ENCODE peak calls at places on chromosome 4, in ten cellular contexts. W is K562; H is fibroblast of the aortic adventitia; A is skeletal muscle cell; O is CD8-positive, alpha-beta T cell; P is cerebellum; J is NCI-H2029 treated with DMSO at 0.1 percent for 48 hours; T is DMS 273 treated with DMSO at 0.1 percent for 48 hours; Q is suprapubic skin; U is H4. Z is an unnamed sample.

GRCh38 chr4:2059034-2059725 is at the start of gene NAT8L:
- DNase-seq in T (no peak), H (no peak), A (no peak), O (no peak), Q (no peak), J (no peak), W (peak; percentile 77), P (peak; percentile 89), U (no peak), Z (peak; percentile 85)

GRCh38 chr4:24519649-24520048 is 64.7 kb downstream of the DHX15 start:
- DNase-seq in H (peak; percentile 63), Q (no peak), T (no peak), J (no peak), P (no peak), O (no peak), A (no peak), W (no peak), U (no peak), Z (no peak)

GRCh38 chr4:123649644-123650356 is 253.2 kb downstream of the SPRY1 start:
- DNase-seq in H (peak; percentile 97), U (peak; percentile 64), O (no peak), A (peak; percentile 31), J (peak; percentile 20), Q (peak; percentile 71), W (no peak), T (no peak), P (no peak), Z (peak; percentile 11)

GRCh38 chr4:88706574-88706973 is 8.9 kb upstream of the NAP1L5 start:
- DNase-seq in U (peak; percentile 23), H (peak; percentile 82), J (no peak), A (peak; percentile 33), O (no peak), P (peak; percentile 80), T (no peak), W (peak; percentile 30), Q (no peak), Z (peak; percentile 89)

GRCh38 chr4:130183796-130184195 is 1087.8 kb downstream of the C4orf33 start:
- DNase-seq in A (no peak), T (no peak), W (no peak), P (no peak), H (no peak), O (no peak), Q (no peak), J (no peak), U (no peak), Z (no peak)

GRCh38 chr4:80006935-80007744 is 65.9 kb downstream of the ANTXR2 start:
- DNase-seq in H (peak; percentile 88), J (no peak), Q (no peak), O (no peak), W (peak; percentile 80), T (no peak), P (no peak), U (no peak), A (peak; percentile 57), Z (no peak)

GRCh38 chr4:74845834-74846233 is 51.5 kb upstream of the BTC start:
- DNase-seq in T (no peak), A (no peak), P (no peak), O (no peak), J (no peak), Q (no peak), W (no peak), U (no peak), H (no peak), Z (no peak)

GRCh38 chr4:32290102-32290501 is 1569.9 kb downstream of the PCDH7 start:
- DNase-seq in H (no peak), W (no peak), U (no peak), O (no peak), A (no peak), T (no peak), P (no peak), J (no peak), Q (no peak), Z (no peak)

GRCh38 chr4:98468744-98469143 is 189.7 kb downstream of the TSPAN5 start:
- DNase-seq in P (peak; percentile 31), W (peak; percentile 12), J (no peak), T (no peak), U (no peak), H (peak; percentile 67), O (no peak), A (no peak), Q (no peak), Z (peak; percentile 67)

GRCh38 chr4:142358656-142359055 is 487.4 kb downstream of the INPP4B start:
- DNase-seq in H (no peak), J (peak; percentile 73), P (no peak), A (no peak), U (no peak), Q (no peak), T (no peak), W (no peak), O (no peak), Z (no peak)

GRCh38 chr4:8283631-8284121 is 14.1 kb downstream of the HTRA3 start:
- DNase-seq in T (no peak), Q (peak; percentile 60), H (no peak), W (peak; percentile 17), A (no peak), J (no peak), P (no peak), U (no peak), O (no peak), Z (no peak)

GRCh38 chr4:48635310-48635709 is 144.8 kb downstream of the FRYL start:
- DNase-seq in H (peak; percentile 14), Q (no peak), T (no peak), U (no peak), P (no peak), W (no peak), J (no peak), O (no peak), A (no peak), Z (peak; percentile 35)

GRCh38 chr4:88659061-88659889 is 38.4 kb downstream of the NAP1L5 start:
- DNase-seq in J (no peak), W (peak; percentile 41), A (no peak), U (peak; percentile 55), O (peak; percentile 32), T (peak; percentile 1), H (peak; percentile 86), P (peak; percentile 83), Q (no peak), Z (peak; percentile 64)

GRCh38 chr4:111464251-111465045 is 680.8 kb upstream of the FAM241A start:
- DNase-seq in U (peak; percentile 56), T (no peak), Q (no peak), O (no peak), H (peak; percentile 16), J (no peak), P (no peak), A (no peak), W (no peak), Z (no peak)

GRCh38 chr4:107216379-107216778 is 180.3 kb upstream of the DKK2 start:
- DNase-seq in A (no peak), U (no peak), P (no peak), Q (no peak), H (peak; percentile 9), T (no peak), O (no peak), J (no peak), W (no peak), Z (no peak)

GRCh38 chr4:7172946-7173345 is 19.4 kb upstream of the SORCS2 start:
- DNase-seq in P (no peak), Q (peak; percentile 49), A (no peak), U (no peak), O (no peak), H (no peak), W (no peak), T (no peak), J (no peak), Z (no peak)

GRCh38 chr4:29142708-29143107 is 1577.5 kb upstream of the PCDH7 start:
- DNase-seq in Q (no peak), H (no peak), O (no peak), J (no peak), A (no peak), T (no peak), P (no peak), U (no peak), W (no peak), Z (no peak)

GRCh38 chr4:33067221-33067620 is 2347.1 kb downstream of the PCDH7 start:
- DNase-seq in O (no peak), U (no peak), P (no peak), W (no peak), A (no peak), J (no peak), T (no peak), H (no peak), Q (no peak), Z (no peak)

GRCh38 chr4:54165438-54165837 is 63.7 kb upstream of the PDGFRA start:
- DNase-seq in U (peak; percentile 75), O (no peak), P (no peak), Q (no peak), J (no peak), T (no peak), H (peak; percentile 95), W (no peak), A (peak; percentile 88), Z (no peak)

GRCh38 chr4:128332086-128332485 is 44.5 kb upstream of the PGRMC2 start:
- DNase-seq in P (no peak), U (no peak), Q (no peak), O (no peak), W (no peak), J (no peak), A (no peak), H (peak; percentile 48), T (no peak), Z (no peak)

GRCh38 chr4:1990348-1990645 is 18.5 kb downstream of the NELFA start:
- DNase-seq in P (no peak), W (no peak), U (no peak), A (no peak), H (no peak), O (no peak), Q (no peak), J (no peak), T (no peak), Z (no peak)

GRCh38 chr4:186651624-186652023 is 72.0 kb downstream of the FAT1 start:
- DNase-seq in O (no peak), W (no peak), J (peak; percentile 74), H (peak; percentile 24), Q (no peak), P (peak; percentile 31), U (no peak), A (no peak), T (no peak), Z (peak; percentile 72)

GRCh38 chr4:14871676-14872430 is 130.4 kb upstream of the CPEB2 start:
- DNase-seq in U (no peak), A (no peak), T (no peak), H (peak; percentile 49), P (no peak), J (no peak), Q (no peak), O (peak; percentile 44), W (peak; percentile 55), Z (no peak)

GRCh38 chr4:24104173-24104572 is 214.3 kb upstream of the PPARGC1A start:
- DNase-seq in A (peak; percentile 73), J (peak; percentile 55), O (no peak), Q (no peak), U (no peak), H (peak; percentile 16), W (no peak), T (no peak), P (no peak), Z (no peak)

GRCh38 chr4:80145739-80146138 is 51.6 kb upstream of the PRDM8 start:
- DNase-seq in P (no peak), Q (no peak), J (no peak), O (no peak), A (no peak), T (no peak), W (no peak), H (no peak), U (no peak), Z (no peak)

GRCh38 chr4:157012781-157013180 is 41.2 kb upstream of the PDGFC start:
- DNase-seq in T (no peak), A (no peak), J (no peak), Q (no peak), U (no peak), O (no peak), H (peak; percentile 61), P (no peak), W (no peak), Z (no peak)

GRCh38 chr4:18636001-18636680 is 614.6 kb upstream of the LCORL start:
- DNase-seq in T (no peak), U (no peak), J (no peak), Q (no peak), O (no peak), A (no peak), W (no peak), P (no peak), H (no peak), Z (no peak)

GRCh38 chr4:30948653-30949052 is 228.5 kb downstream of the PCDH7 start:
- DNase-seq in H (peak; percentile 90), W (no peak), U (peak; percentile 7), J (no peak), P (no peak), T (no peak), A (peak; percentile 41), O (no peak), Q (no peak), Z (no peak)